ENCODE peak calls at places on chromosomes 6 and 20, in five cellular contexts. One of them, this sample, is unnamed.

GRCh38 chr20:44745560-44746366 is at the start of gene KCNK15:
- DNase-seq in cardiac muscle cell: peak
- DNase-seq in astrocyte of the spinal cord: no peak
- DNase-seq in uterus: peak
- DNase-seq in A172: no peak
- DNase-seq in this sample: no peak

GRCh38 chr6:107154131-107154906 is 39.0 kb upstream of the BEND3 start:
- DNase-seq in cardiac muscle cell: no peak
- DNase-seq in astrocyte of the spinal cord: peak
- DNase-seq in uterus: no peak
- DNase-seq in A172: no peak
- DNase-seq in this sample: peak

GRCh38 chr6:163589401-163589800 is 174.9 kb downstream of the QKI start:
- DNase-seq in cardiac muscle cell: peak
- DNase-seq in astrocyte of the spinal cord: peak
- DNase-seq in uterus: no peak
- DNase-seq in A172: no peak
- DNase-seq in this sample: no peak

GRCh38 chr6:79605968-79606764 is 25.0 kb upstream of the SH3BGRL2 start:
- DNase-seq in cardiac muscle cell: no peak
- DNase-seq in astrocyte of the spinal cord: no peak
- DNase-seq in uterus: no peak
- DNase-seq in A172: no peak
- DNase-seq in this sample: no peak

GRCh38 chr6:33112148-33112547 is 36.4 kb downstream of the HLA-DPB1 start:
- DNase-seq in cardiac muscle cell: peak
- DNase-seq in astrocyte of the spinal cord: peak
- DNase-seq in uterus: no peak
- DNase-seq in A172: peak
- DNase-seq in this sample: no peak

GRCh38 chr20:32737371-32738223 is 5.7 kb downstream of the COMMD7 start:
- DNase-seq in cardiac muscle cell: peak
- DNase-seq in astrocyte of the spinal cord: peak
- DNase-seq in uterus: no peak
- DNase-seq in A172: peak
- DNase-seq in this sample: no peak

GRCh38 chr6:46378161-46378881 is 112.9 kb downstream of the RCAN2 start:
- DNase-seq in cardiac muscle cell: no peak
- DNase-seq in astrocyte of the spinal cord: no peak
- DNase-seq in uterus: no peak
- DNase-seq in A172: no peak
- DNase-seq in this sample: no peak

GRCh38 chr6:14695579-14695978 is 550.3 kb upstream of the JARID2 start:
- DNase-seq in cardiac muscle cell: no peak
- DNase-seq in astrocyte of the spinal cord: no peak
- DNase-seq in uterus: no peak
- DNase-seq in A172: no peak
- DNase-seq in this sample: no peak

GRCh38 chr6:144411506-144412165 is 126.5 kb downstream of the UTRN start:
- DNase-seq in cardiac muscle cell: no peak
- DNase-seq in astrocyte of the spinal cord: no peak
- DNase-seq in uterus: no peak
- DNase-seq in A172: peak
- DNase-seq in this sample: no peak

GRCh38 chr6:34521463-34522288 is 34.5 kb downstream of the SPDEF start:
- DNase-seq in cardiac muscle cell: no peak
- DNase-seq in astrocyte of the spinal cord: no peak
- DNase-seq in uterus: no peak
- DNase-seq in A172: no peak
- DNase-seq in this sample: no peak

GRCh38 chr20:11376998-11377397 is 540.7 kb upstream of the BTBD3 start:
- DNase-seq in cardiac muscle cell: no peak
- DNase-seq in astrocyte of the spinal cord: peak
- DNase-seq in uterus: no peak
- DNase-seq in A172: no peak
- DNase-seq in this sample: no peak

This sample was measured in SHP77 treated with DMSO at 0.1 percent for 48 hours.